ENCODE peak calls at places on chromosome 12, in five cellular contexts. One of them, this sample, is unnamed.

GRCh38 chr12:56487448-56488040 is 417 bp downstream of the GLS2 start:
- DNase-seq in A549: no peak
- DNase-seq in naive thymus-derived CD4-positive, alpha-beta T cell: peak
- DNase-seq in iPS DF 6.9: no peak
- DNase-seq in coronary artery: no peak
- DNase-seq in this sample: peak

GRCh38 chr12:78931466-78931990 is 67.0 kb downstream of the SYT1 start:
- DNase-seq in A549: no peak
- DNase-seq in coronary artery: no peak
- DNase-seq in iPS DF 6.9: no peak
- DNase-seq in naive thymus-derived CD4-positive, alpha-beta T cell: no peak
- DNase-seq in this sample: no peak

GRCh38 chr12:64172143-64172970 is 49.7 kb downstream of the KICS2 start:
- DNase-seq in naive thymus-derived CD4-positive, alpha-beta T cell: no peak
- DNase-seq in iPS DF 6.9: no peak
- DNase-seq in coronary artery: no peak
- DNase-seq in A549: no peak
- DNase-seq in this sample: no peak

GRCh38 chr12:122021193-122021821 is 377 bp upstream of the BCL7A start:
- DNase-seq in naive thymus-derived CD4-positive, alpha-beta T cell: no peak
- DNase-seq in iPS DF 6.9: no peak
- DNase-seq in coronary artery: no peak
- DNase-seq in A549: no peak
- DNase-seq in this sample: no peak

GRCh38 chr12:98471085-98471484 is 44.3 kb upstream of the TMPO start:
- DNase-seq in naive thymus-derived CD4-positive, alpha-beta T cell: no peak
- DNase-seq in coronary artery: peak
- DNase-seq in A549: no peak
- DNase-seq in iPS DF 6.9: no peak
- DNase-seq in this sample: peak

GRCh38 chr12:112381421-112381897 is 772 bp downstream of the HECTD4 start:
- DNase-seq in iPS DF 6.9: no peak
- DNase-seq in naive thymus-derived CD4-positive, alpha-beta T cell: peak
- DNase-seq in coronary artery: no peak
- DNase-seq in A549: no peak
- DNase-seq in this sample: peak

GRCh38 chr12:104360988-104361707 is 57.6 kb downstream of the EID3 start:
- DNase-seq in naive thymus-derived CD4-positive, alpha-beta T cell: no peak
- DNase-seq in A549: no peak
- DNase-seq in iPS DF 6.9: no peak
- DNase-seq in coronary artery: no peak
- DNase-seq in this sample: peak

GRCh38 chr12:75892779-75893408 is 138.7 kb downstream of the PHLDA1 start:
- DNase-seq in iPS DF 6.9: no peak
- DNase-seq in coronary artery: no peak
- DNase-seq in A549: no peak
- DNase-seq in naive thymus-derived CD4-positive, alpha-beta T cell: no peak
- DNase-seq in this sample: no peak

GRCh38 chr12:52038447-52038846 is 12.8 kb upstream of the NR4A1 start:
- DNase-seq in coronary artery: no peak
- DNase-seq in naive thymus-derived CD4-positive, alpha-beta T cell: no peak
- DNase-seq in A549: no peak
- DNase-seq in iPS DF 6.9: no peak
- DNase-seq in this sample: no peak

GRCh38 chr12:5872745-5873144 is 72.3 kb downstream of the ANO2 start:
- DNase-seq in naive thymus-derived CD4-positive, alpha-beta T cell: no peak
- DNase-seq in coronary artery: no peak
- DNase-seq in A549: peak
- DNase-seq in iPS DF 6.9: no peak
- DNase-seq in this sample: peak

GRCh38 chr12:45130881-45131281 is 80.0 kb upstream of the DBX2 start:
- DNase-seq in coronary artery: no peak
- DNase-seq in iPS DF 6.9: peak
- DNase-seq in naive thymus-derived CD4-positive, alpha-beta T cell: peak
- DNase-seq in A549: peak
- DNase-seq in this sample: peak

GRCh38 chr12:14099994-14100393 is 118.6 kb upstream of the GRIN2B start:
- DNase-seq in A549: no peak
- DNase-seq in naive thymus-derived CD4-positive, alpha-beta T cell: no peak
- DNase-seq in iPS DF 6.9: no peak
- DNase-seq in coronary artery: no peak
- DNase-seq in this sample: no peak

GRCh38 chr12:48999371-49000131 is at the start of gene DDN:
- DNase-seq in coronary artery: no peak
- DNase-seq in iPS DF 6.9: no peak
- DNase-seq in naive thymus-derived CD4-positive, alpha-beta T cell: peak
- DNase-seq in A549: no peak
- DNase-seq in this sample: no peak

GRCh38 chr12:118183711-118184110 is 47.8 kb downstream of the PEBP1 start:
- DNase-seq in naive thymus-derived CD4-positive, alpha-beta T cell: no peak
- DNase-seq in A549: no peak
- DNase-seq in iPS DF 6.9: no peak
- DNase-seq in coronary artery: no peak
- DNase-seq in this sample: peak

DNA sequence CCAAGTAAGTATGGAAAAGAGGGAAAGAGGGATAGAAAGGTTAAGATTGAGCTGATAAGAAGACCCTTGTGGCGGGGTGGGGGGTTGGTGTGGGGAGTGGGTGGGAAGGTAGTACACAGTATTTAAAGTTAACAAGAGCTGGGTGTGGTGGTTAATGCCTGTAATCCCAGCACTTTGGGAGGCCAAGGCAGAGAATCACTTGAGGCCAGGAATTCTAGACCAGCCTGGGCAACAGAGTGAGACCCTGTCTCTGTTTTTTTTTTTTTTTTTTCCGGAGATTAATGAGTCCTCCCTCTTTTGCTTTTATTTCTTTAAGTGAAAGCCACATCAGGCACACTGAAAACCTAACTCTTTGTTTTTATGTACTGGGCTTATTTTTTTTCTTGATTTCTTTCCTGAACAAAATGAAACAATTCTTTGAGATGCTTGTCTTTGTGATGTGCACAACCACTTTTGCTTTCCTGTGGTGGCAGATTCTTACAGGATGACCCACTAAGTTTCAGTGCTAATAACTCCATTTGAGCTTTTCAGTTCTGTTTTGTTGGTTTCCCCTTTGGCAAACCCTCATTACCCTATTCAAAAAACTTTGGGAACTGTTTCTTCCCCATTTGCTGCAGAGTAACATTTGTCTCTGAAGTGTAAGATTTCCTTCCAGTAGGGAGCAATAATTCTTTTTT is 54.8 kb downstream of the WNK1 start:
- DNase-seq in naive thymus-derived CD4-positive, alpha-beta T cell: peak
- DNase-seq in iPS DF 6.9: no peak
- DNase-seq in coronary artery: no peak
- DNase-seq in A549: no peak
- DNase-seq in this sample: no peak
- H3K4me3 ChIP-seq in naive thymus-derived CD4-positive, alpha-beta T cell: no peak
- H3K4me3 ChIP-seq in iPS DF 6.9: no peak
- H3K4me3 ChIP-seq in coronary artery: peak
- H3K4me3 ChIP-seq in A549: no peak
- H3K4me3 ChIP-seq in this sample: no peak

GRCh38 chr12:11598900-11599299 is 50.6 kb upstream of the ETV6 start:
- DNase-seq in iPS DF 6.9: no peak
- DNase-seq in coronary artery: no peak
- DNase-seq in A549: no peak
- DNase-seq in naive thymus-derived CD4-positive, alpha-beta T cell: no peak
- DNase-seq in this sample: no peak
- H3K27ac ChIP-seq in iPS DF 6.9: no peak
- H3K27ac ChIP-seq in coronary artery: no peak
- H3K27ac ChIP-seq in A549: no peak
- H3K27ac ChIP-seq in naive thymus-derived CD4-positive, alpha-beta T cell: no peak
- H3K27ac ChIP-seq in this sample: no peak

GRCh38 chr12:46391630-46392029 is 19.1 kb upstream of the SLC38A2 start:
- DNase-seq in coronary artery: no peak
- DNase-seq in iPS DF 6.9: no peak
- DNase-seq in naive thymus-derived CD4-positive, alpha-beta T cell: no peak
- DNase-seq in A549: no peak
- DNase-seq in this sample: no peak

GRCh38 chr12:46390304-46390703 is 17.7 kb upstream of the SLC38A2 start:
- DNase-seq in coronary artery: no peak
- DNase-seq in iPS DF 6.9: no peak
- DNase-seq in naive thymus-derived CD4-positive, alpha-beta T cell: no peak
- DNase-seq in A549: no peak
- DNase-seq in this sample: peak

GRCh38 chr12:46390881-46391280 is 18.3 kb upstream of the SLC38A2 start:
- DNase-seq in naive thymus-derived CD4-positive, alpha-beta T cell: no peak
- DNase-seq in A549: no peak
- DNase-seq in iPS DF 6.9: no peak
- DNase-seq in coronary artery: no peak
- DNase-seq in this sample: no peak

GRCh38 chr12:46396826-46397225 is 24.3 kb upstream of the SLC38A2 start:
- DNase-seq in iPS DF 6.9: no peak
- DNase-seq in A549: no peak
- DNase-seq in coronary artery: no peak
- DNase-seq in naive thymus-derived CD4-positive, alpha-beta T cell: no peak
- DNase-seq in this sample: no peak

GRCh38 chr12:46395308-46395707 is 22.7 kb upstream of the SLC38A2 start:
- DNase-seq in coronary artery: no peak
- DNase-seq in A549: no peak
- DNase-seq in naive thymus-derived CD4-positive, alpha-beta T cell: no peak
- DNase-seq in iPS DF 6.9: no peak
- DNase-seq in this sample: no peak
- H3K4me3 ChIP-seq in coronary artery: no peak
- H3K4me3 ChIP-seq in A549: no peak
- H3K4me3 ChIP-seq in naive thymus-derived CD4-positive, alpha-beta T cell: no peak
- H3K4me3 ChIP-seq in iPS DF 6.9: no peak
- H3K4me3 ChIP-seq in this sample: no peak

DNA sequence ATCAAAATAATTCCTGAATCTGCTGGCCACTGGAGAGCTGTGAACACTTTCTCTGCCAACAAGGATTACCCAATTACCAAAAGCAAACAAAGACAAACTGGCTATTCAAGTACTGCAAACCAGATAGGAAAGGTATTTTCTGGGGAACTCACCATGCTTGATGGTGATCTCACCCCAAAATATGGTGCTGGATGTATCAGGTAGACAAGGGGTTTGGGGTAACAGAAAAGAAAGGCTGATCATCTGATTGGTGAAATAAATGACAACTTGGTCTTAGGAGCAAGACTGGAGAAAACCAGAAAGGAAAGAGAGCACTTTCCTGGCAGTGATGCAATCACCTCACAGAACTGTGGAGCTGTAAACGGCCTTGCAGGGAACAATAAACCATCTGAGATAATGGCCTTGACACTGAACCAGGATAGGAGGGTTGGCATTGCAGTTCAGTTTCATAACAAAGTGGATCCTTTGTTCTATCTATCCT is 31.0 kb upstream of the NPFF start:
- DNase-seq in iPS DF 6.9: no peak
- DNase-seq in naive thymus-derived CD4-positive, alpha-beta T cell: no peak
- DNase-seq in A549: no peak
- DNase-seq in coronary artery: no peak
- DNase-seq in this sample: peak
- H3K27ac ChIP-seq in iPS DF 6.9: no peak
- H3K27ac ChIP-seq in naive thymus-derived CD4-positive, alpha-beta T cell: no peak
- H3K27ac ChIP-seq in A549: peak
- H3K27ac ChIP-seq in coronary artery: no peak
- H3K27ac ChIP-seq in this sample: peak

DNA sequence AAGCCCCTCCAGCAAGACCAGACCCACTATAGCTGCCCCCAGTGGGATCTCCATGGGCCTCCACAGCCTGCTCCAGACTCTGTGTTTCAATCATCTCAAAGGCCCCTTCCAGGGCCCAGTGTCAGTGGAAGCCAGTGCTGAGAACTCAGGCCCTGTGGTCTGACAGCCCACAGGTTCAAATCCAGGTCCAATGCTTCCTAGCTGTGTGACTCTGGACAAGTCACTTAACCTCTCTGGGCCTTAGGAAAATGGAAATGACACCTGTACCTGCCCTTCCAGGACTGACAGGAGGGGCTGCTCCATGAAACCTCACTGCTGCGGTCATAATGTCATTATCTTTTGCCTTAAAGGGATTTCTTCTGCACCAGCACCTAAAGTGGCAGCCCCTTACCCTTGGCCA is 101.9 kb downstream of the NCOR2 start:
- DNase-seq in iPS DF 6.9: no peak
- DNase-seq in naive thymus-derived CD4-positive, alpha-beta T cell: no peak
- DNase-seq in coronary artery: no peak
- DNase-seq in A549: no peak
- DNase-seq in this sample: no peak
- H3K4me3 ChIP-seq in iPS DF 6.9: no peak
- H3K4me3 ChIP-seq in naive thymus-derived CD4-positive, alpha-beta T cell: peak
- H3K4me3 ChIP-seq in coronary artery: no peak
- H3K4me3 ChIP-seq in A549: no peak
- H3K4me3 ChIP-seq in this sample: no peak

DNA sequence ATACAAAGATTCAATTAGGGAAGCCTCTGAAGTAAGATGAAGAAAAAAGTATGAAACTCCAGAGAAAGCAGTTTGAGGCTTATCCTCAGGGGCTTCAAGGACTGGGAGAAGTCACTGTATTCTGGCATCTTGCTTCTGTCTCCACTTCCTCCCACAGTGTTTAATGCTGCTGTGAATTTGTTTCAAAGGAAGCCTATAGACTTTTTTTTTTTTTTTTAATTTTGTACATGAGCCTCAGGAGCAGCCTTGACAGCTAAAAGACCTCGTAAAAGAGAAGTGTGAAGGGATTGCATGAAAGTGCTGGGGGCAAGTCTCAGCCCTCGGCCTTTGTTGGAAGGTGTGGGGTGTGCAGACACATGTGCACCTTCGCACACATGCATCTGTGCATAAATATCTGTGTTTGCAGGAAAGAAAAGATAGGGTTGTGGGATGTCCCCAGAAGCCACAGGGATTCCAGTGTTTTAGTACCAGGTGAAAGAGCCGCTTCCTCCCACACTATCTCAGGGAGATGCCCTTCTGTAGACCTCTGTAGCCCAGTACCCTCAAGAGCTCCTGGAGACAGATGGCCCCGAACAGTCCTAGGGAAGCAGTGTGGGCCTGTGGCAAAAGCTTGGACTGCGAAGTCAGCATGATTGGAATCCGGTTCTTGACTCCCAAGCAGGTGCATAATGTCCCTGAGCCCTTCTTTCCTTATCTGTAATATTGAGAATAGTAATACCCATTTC is 193.5 kb upstream of the BCL2L14 start:
- DNase-seq in A549: no peak
- DNase-seq in iPS DF 6.9: no peak
- DNase-seq in coronary artery: no peak
- DNase-seq in naive thymus-derived CD4-positive, alpha-beta T cell: peak
- DNase-seq in this sample: no peak
- H3K27ac ChIP-seq in A549: no peak
- H3K27ac ChIP-seq in iPS DF 6.9: no peak
- H3K27ac ChIP-seq in coronary artery: peak
- H3K27ac ChIP-seq in naive thymus-derived CD4-positive, alpha-beta T cell: peak
- H3K27ac ChIP-seq in this sample: no peak

This sample was measured in small intestine.